ENCODE peak calls at places on chromosomes 11 and 22, in eight cellular contexts. Y, T, I, V, B, C, U and Z are unnamed samples.

GRCh38 chr22:20810645-20811044 is 36.7 kb downstream of the SERPIND1 start:
- DNase-seq in V (no peak), C (no peak), B (no peak), Y (peak), U (no peak), I (no peak), T (no peak), Z (no peak)

GRCh38 chr11:108966978-108967377 is 302.1 kb downstream of the DDX10 start:
- DNase-seq in V (no peak), T (no peak), C (no peak), I (no peak), Y (no peak), U (no peak), B (no peak), Z (no peak)

GRCh38 chr11:113982306-113982705 is 7.4 kb downstream of the HTR3A start:
- DNase-seq in V (no peak), B (no peak), C (no peak), U (no peak), Y (no peak), I (no peak), T (no peak), Z (no peak)

GRCh38 chr22:20424937-20425587 is 12.6 kb downstream of the SCARF2 start:
- DNase-seq in C (no peak), V (no peak), B (no peak), T (no peak), U (no peak), Y (no peak), I (no peak), Z (no peak)

GRCh38 chr11:112582366-112582765 is 321.7 kb upstream of the PLET1 start:
- DNase-seq in I (no peak), U (no peak), B (no peak), Y (no peak), T (no peak), V (no peak), C (no peak), Z (no peak)

GRCh38 chr11:116148056-116148455 is 624.7 kb downstream of the BUD13 start:
- DNase-seq in U (no peak), I (no peak), C (no peak), Y (no peak), V (no peak), B (no peak), T (no peak), Z (no peak)

GRCh38 chr11:59173080-59173963 is 1.4 kb downstream of the DTX4 start:
- DNase-seq in V (no peak), B (no peak), T (no peak), U (peak), Y (no peak), C (peak), I (peak), Z (no peak)

GRCh38 chr11:41245184-41245583 is 214.3 kb downstream of the LRRC4C start:
- DNase-seq in V (no peak), C (no peak), Y (no peak), I (no peak), B (no peak), U (no peak), T (no peak), Z (no peak)

GRCh38 chr22:30605449-30606110 is 1.4 kb upstream of the TCN2 start:
- DNase-seq in C (peak), V (peak), T (peak), Y (peak), I (peak), U (peak), B (peak), Z (no peak)

GRCh38 chr11:40381481-40381880 is 1078.0 kb downstream of the LRRC4C start:
- DNase-seq in V (no peak), Y (no peak), B (no peak), T (no peak), I (no peak), U (no peak), C (no peak), Z (no peak)

GRCh38 chr11:106397787-106398355 is 320.4 kb downstream of the AASDHPPT start:
- DNase-seq in T (no peak), C (no peak), V (no peak), I (no peak), U (no peak), B (no peak), Y (no peak), Z (no peak)

GRCh38 chr11:8015753-8016239 is 28.7 kb downstream of the EIF3F start:
- DNase-seq in Y (no peak), B (no peak), V (no peak), C (no peak), T (no peak), U (no peak), I (peak), Z (no peak)